ENCODE peak calls at places on chromosomes 6 and 20, in four cellular contexts. B, V, Q and K are unnamed samples.

GRCh38 chr6:117711369-117711768 is 36.1 kb downstream of the NUS1 start:
- DNase-seq in Q (no peak), V (no peak), B (no peak), K (no peak)

GRCh38 chr6:42113929-42114636 is 28.3 kb downstream of the C6orf132 start:
- DNase-seq in V (peak), B (no peak), Q (no peak), K (no peak)

GRCh38 chr6:81304486-81304885 is 448.0 kb downstream of the TENT5A start:
- DNase-seq in B (no peak), Q (no peak), V (no peak), K (no peak)

GRCh38 chr6:90948540-90948939 is 361.7 kb upstream of the MAP3K7 start:
- DNase-seq in V (no peak), Q (no peak), B (no peak), K (no peak)

GRCh38 chr6:146028835-146029572 is at the start of gene GRM1:
- DNase-seq in B (peak), Q (no peak), V (no peak), K (peak)

GRCh38 chr20:13017235-13017634 is 8.5 kb downstream of the SPTLC3 start:
- DNase-seq in Q (no peak), B (no peak), V (no peak), K (no peak)

GRCh38 chr20:56826971-56827645 is 198.0 kb downstream of the TFAP2C start:
- DNase-seq in V (peak), Q (no peak), B (no peak), K (no peak)

GRCh38 chr6:31202259-31203166 is 32.0 kb upstream of the POU5F1 start:
- DNase-seq in B (no peak), V (no peak), Q (no peak), K (no peak)

GRCh38 chr6:112879920-112880413 is 532.8 kb downstream of the RFPL4B start:
- DNase-seq in V (no peak), Q (no peak), B (no peak), K (peak)

GRCh38 chr6:161373905-161374451 is 100.1 kb upstream of the AGPAT4 start:
- DNase-seq in B (peak), V (peak), Q (peak), K (peak)

GRCh38 chr20:3805594-3806264 is 9.6 kb downstream of the CDC25B start:
- DNase-seq in V (no peak), B (no peak), Q (no peak), K (no peak)

GRCh38 chr6:125611573-125612399 is 137.6 kb upstream of the HEY2 start:
- DNase-seq in V (no peak), B (peak), Q (no peak), K (peak)

GRCh38 chr20:17936791-17937687 is 31.6 kb downstream of the SNX5 start:
- DNase-seq in Q (no peak), V (no peak), B (peak), K (no peak)

GRCh38 chr6:63899550-63899949 is 263.9 kb downstream of the PHF3 start:
- DNase-seq in Q (no peak), B (no peak), V (no peak), K (no peak)

GRCh38 chr6:80932364-80932763 is 820.1 kb downstream of the TENT5A start:
- DNase-seq in V (peak), Q (no peak), B (no peak), K (no peak)

GRCh38 chr6:166330612-166331011 is 11.7 kb downstream of the SFT2D1 start:
- DNase-seq in V (no peak), Q (no peak), B (no peak), K (peak)

GRCh38 chr6:45148711-45149341 is 179.3 kb upstream of the RUNX2 start:
- DNase-seq in B (no peak), Q (no peak), V (no peak), K (no peak)

GRCh38 chr6:32092760-32093497 is 16.2 kb downstream of the TNXB start:
- DNase-seq in V (no peak), Q (no peak), B (no peak), K (no peak)

GRCh38 chr6:3001773-3002293 is 2.1 kb downstream of the NQO2 start:
- DNase-seq in V (peak), B (peak), Q (peak), K (peak)

GRCh38 chr6:5747379-5747778 is 259.3 kb downstream of the NRN1 start:
- DNase-seq in Q (no peak), V (no peak), B (no peak), K (no peak)

GRCh38 chr20:14924433-14924832 is 587.0 kb upstream of the FLRT3 start:
- DNase-seq in V (no peak), B (no peak), Q (no peak), K (no peak)

GRCh38 chr6:40376113-40376650 is 211.0 kb downstream of the LRFN2 start:
- DNase-seq in Q (no peak), B (no peak), V (no peak), K (no peak)

GRCh38 chr6:143755301-143755744 is 77.6 kb downstream of the PHACTR2 start:
- DNase-seq in B (no peak), Q (no peak), V (no peak), K (no peak)

GRCh38 chr20:61991476-61991875 is 74.2 kb downstream of the TAF4 start:
- DNase-seq in Q (no peak), V (no peak), B (no peak), K (no peak)

GRCh38 chr6:44972710-44973109 is 355.4 kb upstream of the RUNX2 start:
- DNase-seq in B (no peak), Q (no peak), V (no peak), K (no peak)

GRCh38 chr6:26257272-26257671 is 107.7 kb upstream of the BTN3A2 start:
- DNase-seq in V (no peak), B (no peak), Q (no peak), K (no peak)

GRCh38 chr20:5353624-5354496 is 37.1 kb upstream of the PROKR2 start:
- DNase-seq in Q (no peak), B (no peak), V (peak), K (no peak)

GRCh38 chr6:7219310-7219709 is 93.7 kb downstream of the SSR1 start:
- DNase-seq in B (no peak), V (no peak), Q (no peak), K (no peak)

GRCh38 chr6:33985947-33986346 is 159.9 kb downstream of the GRM4 start:
- DNase-seq in B (no peak), Q (no peak), V (no peak), K (no peak)

GRCh38 chr6:108914235-108915022 is 66.2 kb downstream of the ARMC2 start:
- DNase-seq in Q (peak), V (no peak), B (no peak), K (peak)